ENCODE peak calls at places on chromosome 13, in eight cellular contexts. D is M059J; W is EL; Q is stimulated activated CD4-positive, alpha-beta T cell treated with anti-CD3 and anti-CD28 coated beads, Interleukin-2, amount 100 ng/mL, for 48 hours; R is NCI-H774; P is central memory CD4-positive, alpha-beta T cell; L is Peyer's patch; O is T-cell. J is an unnamed sample.

GRCh38 chr13:99980201-99981114 is 1.1 kb upstream of the ZIC2 start:
- DNase-seq in R (peak; percentile 81), O (peak; percentile 53), L (no peak), W (peak; percentile 67), D (peak; percentile 69), Q (no peak), P (peak; percentile 44), J (peak; percentile 88)

GRCh38 chr13:43805071-43805468 is 18.3 kb upstream of the ENOX1 start:
- DNase-seq in D (peak; percentile 92), P (no peak), Q (no peak), R (no peak), O (no peak), W (peak; percentile 92), L (no peak), J (peak; percentile 61)

GRCh38 chr13:47707414-47707813 is 293.7 kb downstream of the SUCLA2 start:
- DNase-seq in R (no peak), P (no peak), O (no peak), Q (no peak), D (no peak), W (no peak), L (no peak), J (no peak)

GRCh38 chr13:113150545-113151365 is 7.7 kb upstream of the PROZ start:
- DNase-seq in L (no peak), D (no peak), Q (no peak), O (no peak), W (no peak), P (no peak), R (no peak), J (no peak)

GRCh38 chr13:57123660-57124059 is 17.1 kb upstream of the PRR20A start:
- DNase-seq in O (no peak), D (no peak), W (no peak), R (no peak), L (no peak), Q (no peak), P (no peak), J (no peak)

GRCh38 chr13:49584771-49585182 is 581 bp downstream of the RCBTB1 start:
- DNase-seq in L (no peak), W (peak; percentile 21), D (peak; percentile 21), Q (no peak), O (no peak), P (peak; percentile 6), R (no peak), J (no peak)

GRCh38 chr13:37608750-37609339 is 10.3 kb upstream of the POSTN start:
- DNase-seq in D (no peak), L (no peak), P (no peak), W (no peak), Q (no peak), R (no peak), O (no peak), J (no peak)

GRCh38 chr13:102651392-102651791 is 43.5 kb downstream of the METTL21C start:
- DNase-seq in P (no peak), Q (no peak), L (no peak), O (no peak), W (peak; percentile 60), D (peak; percentile 1), R (no peak), J (peak; percentile 20)

GRCh38 chr13:26557051-26557392 is 461 bp upstream of the WASF3 start:
- DNase-seq in D (no peak), O (no peak), P (no peak), W (no peak), Q (no peak), R (no peak), L (no peak), J (no peak)

GRCh38 chr13:99658266-99658991 is 157.2 kb downstream of the TM9SF2 start:
- DNase-seq in O (peak; percentile 66), L (peak; percentile 60), P (peak; percentile 58), R (peak; percentile 52), Q (peak; percentile 23), W (peak; percentile 16), D (peak; percentile 61), J (peak; percentile 74)

GRCh38 chr13:66410314-66410713 is 819.8 kb downstream of the PCDH9 start:
- DNase-seq in O (no peak), Q (no peak), D (no peak), L (no peak), W (no peak), P (no peak), R (no peak), J (no peak)

GRCh38 chr13:53064721-53065120 is 36.1 kb downstream of the OLFM4 start:
- DNase-seq in R (no peak), L (no peak), Q (no peak), O (no peak), W (no peak), P (no peak), D (no peak), J (no peak)

GRCh38 chr13:77518266-77518665 is 17.2 kb upstream of the SCEL start:
- DNase-seq in P (no peak), O (no peak), L (no peak), Q (no peak), W (no peak), R (no peak), D (no peak), J (no peak)

GRCh38 chr13:109162248-109163051 is 533.0 kb downstream of the MYO16 start:
- DNase-seq in L (peak; percentile 45), D (no peak), O (no peak), Q (peak; percentile 5), P (no peak), W (no peak), R (no peak), J (no peak)

GRCh38 chr13:100836696-100837095 is 162.1 kb upstream of the TMTC4 start:
- DNase-seq in P (no peak), W (peak; percentile 44), R (no peak), L (no peak), D (peak; percentile 61), O (no peak), Q (no peak), J (no peak)

GRCh38 chr13:23570931-23571330 is 719 bp downstream of the TNFRSF19 start:
- DNase-seq in R (no peak), D (peak; percentile 63), L (no peak), P (no peak), Q (no peak), O (no peak), W (no peak), J (no peak)

GRCh38 chr13:41812237-41812636 is 148.7 kb downstream of the VWA8 start:
- DNase-seq in W (no peak), P (no peak), O (no peak), Q (no peak), L (no peak), R (no peak), D (no peak), J (no peak)

GRCh38 chr13:110319774-110320509 is 12.9 kb downstream of the COL4A2 start:
- DNase-seq in W (peak; percentile 87), O (no peak), P (no peak), D (peak; percentile 91), R (peak; percentile 43), Q (no peak), L (no peak), J (peak; percentile 97)

GRCh38 chr13:107266657-107267056 is 698.7 kb upstream of the ARGLU1 start:
- DNase-seq in D (no peak), R (peak; percentile 89), O (no peak), P (no peak), L (no peak), W (no peak), Q (no peak), J (no peak)

J was measured in SJSA1.